ENCODE peak calls at places on chromosomes 2 and 18, in four cellular contexts. S is iris pigment epithelial cell, W is thoracic aorta, X is colonic mucosa. Y is an unnamed sample.

GRCh38 chr2:3024401-3024935 is 353.1 kb downstream of the EIPR1 start:
- DNase-seq in S (no peak), X (no peak), W (no peak), Y (no peak)

GRCh38 chr2:162022290-162022945 is 51.6 kb downstream of the DPP4 start:
- DNase-seq in S (peak), X (no peak), W (no peak), Y (no peak)

GRCh38 chr2:128982670-128983069 is 664.0 kb upstream of the HS6ST1 start:
- DNase-seq in S (no peak), W (no peak), X (no peak), Y (no peak)

GRCh38 chr2:157466764-157467163 is 22.9 kb upstream of the CYTIP start:
- DNase-seq in W (no peak), S (no peak), X (no peak), Y (no peak)

GRCh38 chr2:68537872-68538271 is 70.5 kb downstream of the APLF start:
- DNase-seq in S (peak), X (no peak), W (no peak), Y (no peak)

GRCh38 chr2:15667579-15668556 is 76.2 kb downstream of the DDX1 start:
- DNase-seq in W (no peak), S (peak), X (no peak), Y (no peak)

GRCh38 chr2:224723606-224724217 is 7.5 kb upstream of the CCDC195 start:
- DNase-seq in X (no peak), S (peak), W (no peak), Y (no peak)

GRCh38 chr2:7661532-7661931 is 744.3 kb downstream of the RNF144A start:
- DNase-seq in S (no peak), X (no peak), W (no peak), Y (no peak)

GRCh38 chr2:7730449-7730848 is 813.2 kb downstream of the RNF144A start:
- DNase-seq in W (no peak), X (no peak), S (no peak), Y (peak)

GRCh38 chr18:45324489-45325111 is 290.7 kb upstream of the SLC14A2 start:
- DNase-seq in X (peak), S (peak), W (peak), Y (no peak)

GRCh38 chr2:68190991-68191731 is 33.5 kb downstream of the PNO1 start:
- DNase-seq in S (peak), W (no peak), X (no peak), Y (no peak)

GRCh38 chr2:170712653-170713279 is 2.4 kb upstream of the SP5 start:
- DNase-seq in X (no peak), W (no peak), S (no peak), Y (no peak)

GRCh38 chr18:2655954-2656236 is 369 bp downstream of the SMCHD1 start:
- DNase-seq in X (no peak), S (no peak), W (peak), Y (no peak)